ENCODE peak calls at places on chromosomes 5 and 9, in six cellular contexts. Z is K562, D is GM23248, F is fibroblast of lung, S is PC-3, P is HepG2. E is an unnamed sample.

GRCh38 chr9:131579789-131580211 is 34.5 kb downstream of the PRRT1B start:
- DNase-seq in Z (no peak), D (no peak), F (no peak), S (no peak), P (no peak), E (no peak)

GRCh38 chr5:79974896-79975295 is 16.2 kb downstream of the MTX3 start:
- DNase-seq in Z (no peak), D (peak), F (peak), S (peak), P (no peak), E (peak)

GRCh38 chr5:135033026-135033861 is 784 bp downstream of the PITX1 start:
- DNase-seq in Z (peak), D (peak), F (peak), S (peak), P (peak), E (peak)

GRCh38 chr9:124449381-124450151 is 685 bp upstream of the ADGRD2 start:
- DNase-seq in Z (no peak), D (no peak), F (no peak), S (no peak), P (no peak), E (no peak)

GRCh38 chr5:3320317-3320865 is 275.2 kb upstream of the IRX1 start:
- DNase-seq in Z (no peak), D (peak), F (peak), S (no peak), P (no peak), E (peak)

GRCh38 chr5:150118561-150119229 is 32.3 kb upstream of the CSF1R start:
- DNase-seq in Z (no peak), D (no peak), F (no peak), S (no peak), P (no peak), E (no peak)

GRCh38 chr5:350355-350754 is 28.8 kb downstream of the AHRR start:
- DNase-seq in Z (peak), D (peak), F (no peak), S (no peak), P (peak), E (no peak)

GRCh38 chr9:131960311-131960710 is 119.4 kb downstream of the MED27 start:
- DNase-seq in Z (no peak), D (peak), F (peak), S (peak), P (no peak), E (peak)

GRCh38 chr9:130039504-130040147 is 3.4 kb downstream of the FNBP1 start:
- DNase-seq in Z (no peak), D (no peak), F (peak), S (peak), P (no peak), E (no peak)

GRCh38 chr5:132487841-132488555 is 2.6 kb downstream of the IRF1 start:
- DNase-seq in Z (no peak), D (no peak), F (no peak), S (no peak), P (no peak), E (no peak)

GRCh38 chr5:61162832-61163567 is 732 bp upstream of the SMIM15 start:
- DNase-seq in Z (no peak), D (peak), F (peak), S (peak), P (peak), E (peak)

GRCh38 chr9:16413509-16414016 is 456.9 kb downstream of the BNC2 start:
- DNase-seq in Z (no peak), D (peak), F (peak), S (peak), P (peak), E (peak)

GRCh38 chr5:35617060-35617434 is 616 bp upstream of the SPEF2 start:
- DNase-seq in Z (no peak), D (no peak), F (no peak), S (no peak), P (no peak), E (no peak)

GRCh38 chr9:14348241-14349140 is 34.5 kb upstream of the NFIB start:
- DNase-seq in Z (no peak), D (peak), F (no peak), S (no peak), P (no peak), E (peak)

GRCh38 chr5:109326864-109327263 is 82.9 kb downstream of the PJA2 start:
- DNase-seq in Z (no peak), D (no peak), F (no peak), S (no peak), P (no peak), E (no peak)

GRCh38 chr5:124655943-124656459 is 90.4 kb downstream of the ZNF608 start:
- DNase-seq in Z (peak), D (peak), F (peak), S (peak), P (peak), E (peak)

GRCh38 chr5:120684213-120684612 is 220.1 kb downstream of the PRR16 start:
- DNase-seq in Z (no peak), D (peak), F (peak), S (peak), P (no peak), E (peak)

GRCh38 chr9:114071197-114071795 is 6.8 kb downstream of the AMBP start:
- DNase-seq in Z (no peak), D (no peak), F (no peak), S (no peak), P (no peak), E (peak)

GRCh38 chr5:132060501-132061161 is at the start of gene IL3:
- DNase-seq in Z (no peak), D (no peak), F (no peak), S (no peak), P (no peak), E (no peak)

GRCh38 chr9:130629443-130630090 is 34.8 kb upstream of the PRDM12 start:
- DNase-seq in Z (no peak), D (no peak), F (no peak), S (no peak), P (no peak), E (no peak)

GRCh38 chr5:9112520-9113291 is 433.2 kb downstream of the SEMA5A start:
- DNase-seq in Z (no peak), D (no peak), F (peak), S (no peak), P (no peak), E (peak)

GRCh38 chr5:143393516-143393915 is 10.0 kb downstream of the NR3C1 start:
- DNase-seq in Z (no peak), D (no peak), F (no peak), S (no peak), P (no peak), E (no peak)
- H3K9ac ChIP-seq in Z (no peak), D (peak), F (no peak), S (no peak), P (no peak), E (no peak)

GRCh38 chr9:92295827-92296258 is 2.3 kb upstream of the IARS1 start:
- DNase-seq in Z (peak), D (no peak), F (no peak), S (peak), P (no peak), E (no peak)

GRCh38 chr9:92295240-92295790 is 1.8 kb upstream of the IARS1 start:
- DNase-seq in Z (no peak), D (no peak), F (no peak), S (no peak), P (no peak), E (no peak)

GRCh38 chr9:92293452-92294296 is at the start of gene IARS1:
- DNase-seq in Z (peak), D (peak), F (peak), S (peak), P (peak), E (peak)

GRCh38 chr9:92293075-92293354 is 482 bp downstream of the IARS1 start:
- DNase-seq in Z (no peak), D (no peak), F (no peak), S (no peak), P (no peak), E (no peak)

DNA sequence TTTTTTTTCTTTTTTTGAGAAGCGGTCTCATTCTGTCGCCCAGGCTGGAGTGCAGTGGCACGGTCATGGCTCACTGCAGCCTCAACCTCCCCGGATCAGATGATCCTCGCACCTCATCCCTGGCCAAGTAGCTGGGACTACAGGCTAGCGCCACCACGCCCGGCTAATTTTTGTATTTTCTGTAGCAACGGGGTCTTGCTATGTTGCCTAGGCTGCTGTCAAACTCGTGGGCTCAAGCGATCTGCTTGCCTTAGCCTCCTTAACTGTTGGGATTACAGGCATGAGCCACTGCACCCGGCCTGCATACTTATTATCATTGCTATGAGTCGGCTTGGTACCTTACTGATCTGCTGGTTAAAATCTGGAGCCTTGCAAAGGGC is 790 bp upstream of the IARS1 start:
- DNase-seq in Z (no peak), D (peak), F (peak), S (no peak), P (peak), E (peak)
- H3K4me3 ChIP-seq in Z (peak), D (peak), F (peak), S (peak), P (peak), E (peak)

GRCh38 chr5:137734962-137735530 is 843 bp downstream of the KLHL3 start:
- DNase-seq in Z (no peak), D (peak), F (peak), S (peak), P (no peak), E (peak)
- TF ChIP-seq EZH2 in Z (no peak), D (no peak), F (no peak), S (no peak), P (no peak), E (no peak)

DNA sequence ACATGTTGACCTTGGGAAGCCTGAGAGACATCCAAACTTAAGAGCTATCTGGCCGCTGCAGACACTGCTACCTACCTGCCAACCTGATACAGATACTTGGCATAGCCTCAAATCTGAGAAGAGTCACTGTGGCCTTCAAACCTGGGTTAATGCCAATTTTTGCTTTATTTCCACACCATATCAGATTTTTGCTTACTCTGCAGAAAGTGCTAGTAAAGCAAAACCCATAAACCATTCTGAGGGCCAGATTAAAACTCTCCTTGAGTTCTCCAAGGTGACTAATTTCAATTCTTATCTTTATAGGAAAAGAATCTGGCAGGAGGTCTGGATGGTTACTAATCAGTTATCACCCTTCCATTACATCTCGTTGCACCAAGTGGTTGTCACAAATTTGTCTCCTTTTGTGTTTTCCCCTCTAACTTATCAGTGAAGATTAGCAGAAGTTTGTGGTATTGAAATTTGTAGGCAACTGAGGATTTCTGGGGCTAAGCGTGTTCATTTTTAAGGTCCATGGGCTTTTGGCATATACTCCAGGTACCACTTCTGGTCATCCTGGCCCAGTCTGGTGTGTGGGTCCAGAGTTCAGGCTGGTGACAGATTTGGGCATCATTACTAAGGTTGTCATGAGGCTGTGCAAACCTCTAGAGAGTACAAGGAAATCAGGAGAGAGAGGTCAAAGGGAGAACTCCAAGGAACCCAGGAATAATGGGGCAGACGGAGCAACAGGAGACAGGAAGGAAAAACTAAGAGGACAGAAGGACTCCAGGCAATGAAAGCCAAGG is 177.9 kb downstream of the TSSK1B start:
- DNase-seq in Z (no peak), D (no peak), F (no peak), S (no peak), P (no peak), E (no peak)
- H3K9ac ChIP-seq in Z (no peak), D (no peak), F (no peak), S (no peak), P (no peak), E (no peak)

GRCh38 chr9:95004452-95005275 is 278.2 kb downstream of the AOPEP start:
- DNase-seq in Z (peak), D (peak), F (peak), S (peak), P (peak), E (peak)

GRCh38 chr9:95005276-95006141 is 279.0 kb downstream of the AOPEP start:
- DNase-seq in Z (no peak), D (peak), F (no peak), S (peak), P (no peak), E (peak)

GRCh38 chr9:95009459-95009858 is 283.0 kb downstream of the AOPEP start:
- DNase-seq in Z (no peak), D (no peak), F (peak), S (no peak), P (no peak), E (peak)

GRCh38 chr9:95008151-95008771 is 281.8 kb downstream of the AOPEP start:
- DNase-seq in Z (no peak), D (peak), F (no peak), S (peak), P (peak), E (peak)

GRCh38 chr9:95007470-95007869 is 281.0 kb downstream of the AOPEP start:
- DNase-seq in Z (no peak), D (peak), F (peak), S (no peak), P (no peak), E (peak)
- H3K4me3 ChIP-seq in Z (no peak), D (peak), F (peak), S (peak), P (peak), E (peak)

GRCh38 chr5:51389582-51390463 is 6.6 kb downstream of the ISL1 start:
- DNase-seq in Z (no peak), D (peak), F (no peak), S (no peak), P (no peak), E (no peak)
- TF ChIP-seq EZH2 in Z (no peak), D (peak), F (no peak), S (no peak), P (no peak), E (peak)